ENCODE peak calls at places on chromosomes 6 and 20, in six cellular contexts. L is fibroblast of lung, Z is ovary, S is right cardiac atrium, H is aorta, B is PC-3. E is an unnamed sample.

GRCh38 chr6:83160167-83160566 is 32.9 kb downstream of the PGM3 start:
- DNase-seq in Z (no peak), H (no peak), B (no peak), L (no peak), S (no peak), E (no peak)

GRCh38 chr6:108587258-108588059 is 26.7 kb downstream of the FOXO3 start:
- DNase-seq in L (peak; percentile 86), S (no peak), Z (no peak), B (peak; percentile 56), H (no peak), E (no peak)

GRCh38 chr6:15715851-15716250 is 53.0 kb upstream of the DTNBP1 start:
- DNase-seq in Z (no peak), B (no peak), S (no peak), H (no peak), L (peak; percentile 6), E (no peak)

GRCh38 chr6:41358503-41358902 is 23.1 kb downstream of the NCR2 start:
- DNase-seq in L (no peak), S (no peak), Z (no peak), H (no peak), B (no peak), E (peak; percentile 84)

GRCh38 chr20:37984018-37984785 is 49.1 kb downstream of the TTI1 start:
- DNase-seq in Z (no peak), S (peak; percentile 69), B (no peak), L (no peak), H (no peak), E (peak; percentile 64)

GRCh38 chr6:19231878-19232519 is 605.2 kb upstream of the ID4 start:
- DNase-seq in Z (no peak), B (no peak), S (no peak), L (no peak), H (no peak), E (no peak)

GRCh38 chr6:34585512-34586045 is 29.4 kb upstream of the SPDEF start:
- DNase-seq in Z (no peak), H (peak; percentile 76), S (peak; percentile 73), B (no peak), L (peak; percentile 72), E (no peak)

GRCh38 chr20:13029687-13030510 is 21.1 kb downstream of the SPTLC3 start:
- DNase-seq in H (peak; percentile 59), Z (no peak), S (no peak), L (peak; percentile 97), B (peak; percentile 99), E (no peak)

GRCh38 chr20:40771848-40772247 is 82.8 kb upstream of the MAFB start:
- DNase-seq in S (peak; percentile 57), Z (no peak), H (no peak), B (no peak), L (no peak), E (peak; percentile 40)

GRCh38 chr6:68777956-68778355 is 142.9 kb downstream of the ADGRB3 start:
- DNase-seq in Z (no peak), B (peak; percentile 56), H (no peak), S (peak; percentile 26), L (peak; percentile 54), E (no peak)

GRCh38 chr6:158758464-158758863 is 60.7 kb downstream of the EZR start:
- DNase-seq in Z (no peak), B (no peak), L (peak; percentile 18), S (no peak), H (no peak), E (no peak)

GRCh38 chr6:37691904-37692806 is 5.5 kb downstream of the MDGA1 start:
- DNase-seq in Z (peak; percentile 76), L (peak; percentile 42), H (peak; percentile 92), B (peak; percentile 85), S (peak; percentile 91), E (no peak)

GRCh38 chr6:10719386-10720228 is 3.3 kb upstream of the TMEM14C start:
- DNase-seq in B (peak; percentile 62), L (no peak), S (peak; percentile 80), H (no peak), Z (peak; percentile 62), E (no peak)

GRCh38 chr20:46939031-46939430 is 44.4 kb downstream of the EYA2 start:
- DNase-seq in Z (no peak), H (no peak), B (peak; percentile 38), S (no peak), L (no peak), E (no peak)

GRCh38 chr6:2950713-2951112 is 20.7 kb downstream of the SERPINB6 start:
- DNase-seq in L (no peak), Z (no peak), H (no peak), B (peak; percentile 19), S (peak; percentile 18), E (no peak)

GRCh38 chr6:613981-614380 is 42.9 kb downstream of the HUS1B start:
- DNase-seq in H (no peak), B (no peak), S (no peak), L (no peak), Z (no peak), E (no peak)

GRCh38 chr6:131532476-131533108 is 40.4 kb upstream of the ARG1 start:
- DNase-seq in Z (no peak), L (no peak), B (no peak), H (no peak), S (no peak), E (no peak)

GRCh38 chr20:3768342-3769130 is 983 bp upstream of the ADISSP start:
- DNase-seq in S (peak; percentile 89), Z (peak; percentile 85), B (peak; percentile 76), H (peak; percentile 92), L (peak; percentile 78), E (no peak)

GRCh38 chr6:166556871-166557322 is 29.6 kb downstream of the RAMACL start:
- DNase-seq in S (peak; percentile 87), L (peak; percentile 94), B (peak; percentile 96), H (peak; percentile 94), Z (peak; percentile 55), E (peak; percentile 95)

GRCh38 chr6:116545661-116546060 is at the start of gene TRAPPC3L:
- DNase-seq in Z (no peak), L (no peak), S (no peak), B (no peak), H (no peak), E (no peak)

GRCh38 chr20:1376007-1376406 is 16.8 kb downstream of the FKBP1A start:
- DNase-seq in S (no peak), H (no peak), L (no peak), Z (no peak), B (no peak), E (no peak)

GRCh38 chr20:1373614-1374013 is 19.2 kb downstream of the FKBP1A start:
- DNase-seq in S (no peak), L (no peak), B (no peak), H (no peak), Z (no peak), E (no peak)

GRCh38 chr20:1373036-1373435 is 19.8 kb downstream of the FKBP1A start:
- DNase-seq in S (no peak), L (no peak), Z (no peak), B (no peak), H (no peak), E (no peak)

GRCh38 chr20:1375515-1375914 is 17.3 kb downstream of the FKBP1A start:
- DNase-seq in B (peak; percentile 43), L (peak; percentile 62), H (no peak), S (no peak), Z (no peak), E (no peak)

DNA sequence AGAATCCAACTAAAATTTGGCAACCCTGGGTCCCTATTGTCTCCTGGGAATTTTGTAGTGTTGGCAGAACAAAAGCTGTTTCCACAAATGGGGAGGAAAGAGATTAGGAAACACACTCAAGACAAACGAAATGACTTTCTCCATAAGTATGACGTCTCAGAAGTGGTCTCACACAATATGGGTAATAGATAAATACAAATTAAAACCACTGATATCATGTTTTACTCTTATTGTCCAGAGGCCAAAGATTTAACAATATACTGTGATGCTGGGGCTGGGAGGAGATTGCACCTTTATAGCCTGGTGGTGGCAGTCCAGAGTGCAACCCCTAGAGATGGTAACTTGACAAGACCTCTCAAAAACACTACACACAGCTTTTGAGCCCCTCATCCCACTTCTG is 18.6 kb downstream of the FKBP1A start:
- DNase-seq in Z (no peak), B (no peak), L (no peak), H (no peak), S (no peak), E (peak; percentile 22)
- H3K4me1 ChIP-seq in Z (no peaks in the 10 kb centered on the region), B (peaks cover 75% of the 10 kb centered on the region), L (peaks cover 13% of the 10 kb centered on the region), H (peaks cover 7% of the 10 kb centered on the region), S (peaks cover 32% of the 10 kb centered on the region), E (peaks cover 50% of the 10 kb centered on the region)

DNA sequence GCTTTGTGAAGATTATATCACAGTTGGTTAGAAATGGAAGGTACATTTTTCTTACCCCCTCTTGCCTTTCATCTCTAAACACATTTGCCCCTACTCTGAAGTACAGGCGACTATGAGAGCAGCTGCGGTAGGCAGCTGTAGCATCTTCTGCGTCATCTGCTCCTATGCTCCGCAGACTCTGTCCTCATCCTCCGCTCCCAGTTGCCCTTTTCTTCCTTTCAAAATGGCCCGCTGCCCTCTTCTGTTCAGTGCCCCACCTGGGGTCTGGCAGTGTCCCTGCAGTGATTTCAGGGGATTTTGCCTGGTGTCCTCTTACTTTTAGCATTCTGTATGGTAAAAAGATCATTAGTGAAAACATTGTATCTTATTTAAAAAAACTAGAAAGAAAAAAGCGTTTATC is 47.8 kb upstream of the REV3L start:
- DNase-seq in B (no peak), H (no peak), Z (no peak), L (no peak), S (no peak), E (no peak)
- H3K4me1 ChIP-seq in B (no peaks in the 10 kb centered on the region), H (peaks cover 4% of the 10 kb centered on the region), Z (peaks cover 7% of the 10 kb centered on the region), L (no peaks in the 10 kb centered on the region), S (peaks cover 5% of the 10 kb centered on the region), E (peaks cover 7% of the 10 kb centered on the region)

DNA sequence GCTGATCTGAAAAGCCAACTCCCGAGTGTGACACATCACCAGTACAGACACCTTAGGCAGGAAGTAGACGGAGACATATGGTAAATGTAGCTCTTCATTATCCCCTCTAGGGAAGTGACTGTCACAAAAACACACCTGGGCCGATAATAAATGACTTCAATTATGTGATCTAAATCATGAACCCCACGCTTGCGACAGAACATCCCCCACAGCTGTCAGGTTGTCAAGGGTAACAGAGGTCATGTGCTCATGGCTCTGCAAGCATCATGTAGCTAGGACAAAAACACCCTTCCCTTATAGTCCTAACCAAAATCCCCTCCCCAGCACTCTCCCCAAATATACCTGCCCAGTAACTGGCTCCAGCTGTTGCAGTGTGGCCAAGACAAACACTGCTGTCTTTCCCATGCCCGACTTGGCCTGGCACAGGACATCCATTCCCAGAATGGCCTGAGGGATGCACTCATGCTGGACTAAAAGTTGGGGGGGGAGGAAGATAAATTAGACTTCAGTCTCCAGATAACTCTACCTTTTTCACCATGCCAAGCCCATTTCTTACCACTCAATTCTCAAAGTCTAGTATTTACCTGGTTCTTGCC is 2.9 kb downstream of the DDX39B start:
- DNase-seq in H (no peak), S (no peak), Z (no peak), B (no peak), L (no peak), E (no peak)
- H3K4me1 ChIP-seq in H (peaks cover 3% of the 10 kb centered on the region), S (peaks cover 5% of the 10 kb centered on the region), Z (peaks cover 11% of the 10 kb centered on the region), B (peaks cover 26% of the 10 kb centered on the region), L (peaks cover 7% of the 10 kb centered on the region), E (peaks cover 43% of the 10 kb centered on the region)

GRCh38 chr6:72032056-72032455 is 145.7 kb downstream of the RIMS1 start:
- DNase-seq in Z (no peak), L (peak; percentile 66), S (no peak), B (peak; percentile 3), H (no peak), E (no peak)

GRCh38 chr6:72037006-72037405 is 150.7 kb downstream of the RIMS1 start:
- DNase-seq in B (no peak), L (no peak), H (no peak), Z (no peak), S (no peak), E (no peak)

GRCh38 chr6:72035966-72036365 is 149.6 kb downstream of the RIMS1 start:
- DNase-seq in B (no peak), Z (no peak), S (no peak), H (no peak), L (no peak), E (no peak)

GRCh38 chr6:72031471-72031870 is 145.1 kb downstream of the RIMS1 start:
- DNase-seq in H (no peak), B (no peak), S (no peak), L (peak; percentile 52), Z (no peak), E (no peak)

GRCh38 chr6:72035483-72035882 is 149.1 kb downstream of the RIMS1 start:
- DNase-seq in H (no peak), Z (no peak), B (no peak), S (no peak), L (no peak), E (no peak)
- H3K4me1 ChIP-seq in H (no peaks in the 10 kb centered on the region), Z (no peaks in the 10 kb centered on the region), B (no peaks in the 10 kb centered on the region), S (no peaks in the 10 kb centered on the region), L (no peaks in the 10 kb centered on the region), E (no peaks in the 10 kb centered on the region)

E was measured in vagina.